ENCODE peak calls at places on chromosomes 16 and 17, in four cellular contexts. E is fibroblast of villous mesenchyme, I is nephron progenitor cell, F is heart right ventricle. O is an unnamed sample.

GRCh38 chr16:11835891-11836652 is 15.3 kb downstream of the RSL1D1 start:
- DNase-seq in E (peak), I (peak), F (no peak), O (no peak)

GRCh38 chr16:27195941-27196595 is 7.3 kb upstream of the KDM8 start:
- DNase-seq in I (no peak), E (no peak), F (no peak), O (no peak)

GRCh38 chr17:80272366-80272765 is 11.7 kb downstream of the RNF213 start:
- DNase-seq in I (no peak), E (no peak), F (no peak), O (no peak)

GRCh38 chr16:586645-587590 is 2.9 kb upstream of the RAB40C start:
- DNase-seq in E (no peak), F (no peak), I (no peak), O (no peak)

GRCh38 chr17:30000001-30000754 is 58.7 kb downstream of the EFCAB5 start:
- DNase-seq in E (no peak), F (no peak), I (no peak), O (no peak)

GRCh38 chr16:19696312-19696711 is 21.7 kb downstream of the KNOP1 start:
- DNase-seq in I (no peak), E (peak), F (peak), O (no peak)

GRCh38 chr17:74831442-74832146 is 28.1 kb downstream of the GRIN2C start:
- DNase-seq in F (no peak), E (no peak), I (no peak), O (no peak)

GRCh38 chr17:58381124-58381838 is 29.3 kb upstream of the SUPT4H1 start:
- DNase-seq in I (no peak), F (no peak), E (no peak), O (no peak)

GRCh38 chr16:57593021-57593420 is 35.4 kb upstream of the ADGRG1 start:
- DNase-seq in I (no peak), E (no peak), F (no peak), O (no peak)

GRCh38 chr16:75616541-75617010 is 6.5 kb downstream of the ADAT1 start:
- DNase-seq in I (no peak), F (no peak), E (no peak), O (no peak)

GRCh38 chr17:41178341-41178740 is 320 bp upstream of the KRTAP4-2 start:
- DNase-seq in E (no peak), F (no peak), I (no peak), O (no peak)

GRCh38 chr16:58026139-58026704 is 668 bp downstream of the MMP15 start:
- DNase-seq in I (peak), E (peak), F (no peak), O (peak)

DNA sequence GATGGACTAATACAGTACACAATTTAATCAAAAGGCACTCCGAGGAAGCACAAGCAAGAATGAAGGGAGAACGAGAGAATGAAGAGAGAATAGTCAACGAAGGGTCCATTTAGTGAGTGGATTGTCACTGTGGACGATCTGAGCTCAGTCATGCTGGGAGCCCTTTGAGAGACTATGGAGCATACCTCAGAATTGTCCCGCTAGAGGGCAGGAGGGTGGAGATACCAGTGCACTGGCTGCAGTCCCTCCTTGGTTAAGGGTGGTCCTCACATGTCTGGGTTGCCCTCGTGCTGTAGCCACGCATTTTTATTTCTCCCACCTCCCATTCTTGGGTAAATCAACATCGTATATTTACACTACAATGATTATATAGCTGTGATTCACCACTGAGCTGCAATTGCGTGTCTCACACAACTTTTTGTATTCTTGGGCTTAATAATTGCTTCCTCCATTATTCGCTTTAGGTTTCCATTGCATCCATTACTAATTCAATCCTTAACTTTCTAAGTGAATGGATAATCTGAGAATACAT is 33.2 kb upstream of the FAM20A start:
- DNase-seq in I (no peak), E (no peak), F (no peak), O (no peak)
- TF ChIP-seq CTCF in I (no peak), E (no peak), F (no peak), O (no peak)

DNA sequence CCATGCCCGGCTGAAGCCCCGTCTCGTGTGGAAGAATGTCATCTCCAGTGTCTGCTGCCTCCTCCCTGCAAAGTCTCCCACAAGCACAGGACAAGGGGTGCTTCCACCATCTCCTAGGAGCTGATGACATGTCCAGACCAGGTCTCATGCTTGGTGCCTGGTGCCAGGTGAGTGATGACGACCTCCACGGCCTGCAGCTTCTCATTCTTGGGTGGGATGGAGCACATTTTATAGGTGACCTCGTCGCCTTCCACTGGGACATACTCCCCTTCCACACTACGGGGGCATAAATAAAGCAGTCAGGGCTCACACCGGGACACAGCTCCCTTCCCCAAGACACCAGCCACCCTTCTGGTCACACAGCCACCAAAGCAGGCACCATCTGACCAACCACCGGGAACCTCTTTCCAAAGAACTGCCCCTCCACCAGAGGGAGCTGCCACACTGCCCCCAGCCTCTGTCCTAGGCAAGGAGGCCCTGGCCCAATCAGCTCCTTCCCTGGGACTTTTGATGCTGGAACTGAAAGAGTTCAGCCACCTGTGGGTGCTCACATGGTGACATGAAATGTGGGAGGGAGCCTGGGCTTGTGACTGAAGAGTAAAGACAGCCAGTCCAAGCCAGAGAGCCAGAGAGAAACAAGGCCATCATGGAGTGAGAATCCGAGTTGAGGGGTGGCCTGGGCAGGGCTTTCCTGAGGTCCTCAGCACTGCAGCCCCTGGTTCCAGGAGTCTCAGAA is 13.6 kb downstream of the CARHSP1 start:
- DNase-seq in E (no peak), F (no peak), I (no peak), O (no peak)
- TF ChIP-seq CTCF in E (no peak), F (no peak), I (no peak), O (peak)

GRCh38 chr17:2059125-2059836 is 4.4 kb downstream of the HIC1 start:
- DNase-seq in F (no peak), I (no peak), E (no peak), O (no peak)

GRCh38 chr17:2059837-2060658 is 5.1 kb downstream of the HIC1 start:
- DNase-seq in F (no peak), I (no peak), E (no peak), O (no peak)

GRCh38 chr17:2057714-2058520 is 3.0 kb downstream of the HIC1 start:
- DNase-seq in E (peak), I (no peak), F (no peak), O (no peak)

GRCh38 chr17:2057130-2057713 is 2.3 kb downstream of the HIC1 start:
- DNase-seq in F (no peak), E (no peak), I (peak), O (peak)

GRCh38 chr17:2058521-2059124 is 3.7 kb downstream of the HIC1 start:
- DNase-seq in F (peak), E (peak), I (peak), O (peak)
- TF ChIP-seq CTCF in F (peak), E (peak), I (peak), O (peak)

DNA sequence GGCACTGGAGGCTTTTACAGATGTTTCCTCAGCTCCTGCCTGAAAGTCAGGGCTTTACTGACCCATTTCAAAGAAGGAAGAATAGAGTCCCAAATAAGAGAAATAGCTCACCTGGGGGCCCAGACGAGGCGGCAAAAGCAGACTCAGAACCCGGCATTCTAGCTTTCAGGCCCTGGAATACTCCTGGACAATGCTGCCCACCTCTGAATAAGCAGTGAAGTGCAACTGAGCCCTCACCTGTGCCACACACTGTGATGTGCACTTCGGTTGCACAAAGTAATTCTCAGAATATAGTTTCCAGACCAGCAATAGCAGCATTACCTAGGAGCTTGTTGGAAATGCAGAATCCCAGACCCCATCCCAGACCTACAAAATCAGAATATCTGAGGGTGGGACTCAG is 54.6 kb downstream of the ZNF423 start:
- DNase-seq in F (no peak), I (no peak), E (no peak), O (no peak)
- TF ChIP-seq CTCF in F (no peak), I (no peak), E (no peak), O (no peak)

DNA sequence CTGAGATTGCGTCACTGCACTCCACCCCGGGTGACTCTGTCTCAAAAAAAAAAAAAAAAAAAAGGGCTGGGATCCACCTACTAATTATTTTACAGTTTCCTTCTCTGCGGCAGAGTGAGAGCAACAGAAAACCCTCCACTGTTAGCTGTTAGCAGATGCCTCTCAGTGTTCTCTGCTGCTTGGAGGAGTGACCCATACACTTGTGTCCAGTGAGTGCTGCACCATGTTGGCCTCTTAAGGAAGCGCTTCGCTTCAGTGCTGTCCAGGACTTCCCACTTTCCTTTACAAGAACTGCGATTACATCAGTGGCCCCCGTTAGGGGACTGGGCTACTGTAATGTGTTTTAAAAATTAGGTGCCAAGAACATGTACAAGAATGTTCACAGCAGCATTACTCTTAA is 18.4 kb upstream of the CLEC18B start:
- DNase-seq in I (no peak), E (no peak), F (no peak), O (no peak)
- TF ChIP-seq CTCF in I (no peak), E (no peak), F (no peak), O (no peak)

GRCh38 chr16:84985079-84986065 is 26.0 kb downstream of the ZDHHC7 start:
- DNase-seq in F (no peak), E (peak), I (no peak), O (no peak)

GRCh38 chr16:84983308-84983707 is 28.0 kb downstream of the ZDHHC7 start:
- DNase-seq in F (no peak), E (no peak), I (no peak), O (no peak)

GRCh38 chr16:84979516-84979915 is 31.8 kb downstream of the ZDHHC7 start:
- DNase-seq in E (no peak), I (no peak), F (no peak), O (no peak)

GRCh38 chr16:84986102-84986501 is 25.2 kb downstream of the ZDHHC7 start:
- DNase-seq in F (no peak), E (no peak), I (no peak), O (no peak)

DNA sequence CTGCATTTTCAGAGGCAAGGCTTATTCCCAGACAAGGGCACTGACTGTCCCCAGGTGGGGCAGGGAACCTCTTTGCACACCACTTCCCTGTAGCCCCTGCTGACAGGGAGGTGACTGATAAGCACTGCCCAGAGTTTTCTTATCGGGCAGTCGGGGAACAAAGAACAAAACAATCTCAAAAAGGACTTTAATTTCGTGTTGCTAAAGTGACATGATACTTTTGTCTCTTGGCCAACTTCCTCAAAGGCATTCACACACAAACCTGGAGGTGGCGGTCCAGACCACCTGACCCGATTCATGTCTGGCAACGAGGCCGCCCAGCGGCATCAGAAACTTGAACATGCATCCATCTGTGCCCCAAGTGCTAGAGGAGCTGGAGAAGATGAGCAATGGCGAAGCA is 28.9 kb downstream of the ZDHHC7 start:
- DNase-seq in F (no peak), I (no peak), E (no peak), O (no peak)
- TF ChIP-seq CTCF in F (no peak), I (no peak), E (no peak), O (no peak)

O was measured in neural crest cell.